ENCODE peak calls at places on chromosomes 3 and 15, in ten cellular contexts. H, B, A, M, Q, G, Z, L, R and U are unnamed samples.

GRCh38 chr3:23704316-23704715 is 101.4 kb upstream of the UBE2E1 start:
- DNase-seq in H (peak), B (no peak), A (no peak), M (no peak), Q (no peak), G (no peak), Z (no peak), L (no peak), R (no peak), U (no peak)

GRCh38 chr3:189572249-189572648 is 58.9 kb upstream of the TP63 start:
- DNase-seq in H (peak), B (peak), A (no peak), M (peak), Q (peak), G (no peak), Z (no peak), L (no peak), R (no peak), U (no peak)

GRCh38 chr3:27720029-27720518 is 2.0 kb downstream of the EOMES start:
- DNase-seq in H (no peak), B (no peak), A (no peak), M (no peak), Q (no peak), G (no peak), Z (no peak), L (no peak), R (no peak), U (no peak)

GRCh38 chr15:98358971-98359370 is 289.4 kb upstream of the IGF1R start:
- DNase-seq in H (no peak), B (no peak), A (no peak), M (no peak), Q (no peak), G (no peak), Z (no peak), L (no peak), R (no peak), U (no peak)

GRCh38 chr3:45665101-45665572 is 24.1 kb upstream of the SACM1L start:
- DNase-seq in H (peak), B (no peak), A (no peak), M (no peak), Q (peak), G (peak), Z (peak), L (peak), R (no peak), U (no peak)

GRCh38 chr3:104885214-104885814 is 481.4 kb upstream of the ALCAM start:
- DNase-seq in H (no peak), B (peak), A (no peak), M (no peak), Q (peak), G (no peak), Z (no peak), L (no peak), R (no peak), U (no peak)

GRCh38 chr15:39942753-39943150 is 8.8 kb downstream of the EIF2AK4 start:
- DNase-seq in H (no peak), B (no peak), A (no peak), M (no peak), Q (no peak), G (no peak), Z (no peak), L (no peak), R (no peak), U (no peak)

GRCh38 chr15:73704869-73705645 is 20.9 kb downstream of the CD276 start:
- DNase-seq in H (peak), B (peak), A (no peak), M (peak), Q (peak), G (peak), Z (peak), L (peak), R (no peak), U (peak)

GRCh38 chr15:41607033-41607432 is 48.0 kb downstream of the TYRO3 start:
- DNase-seq in H (peak), B (peak), A (no peak), M (peak), Q (no peak), G (no peak), Z (no peak), L (no peak), R (no peak), U (no peak)

GRCh38 chr15:61155741-61156700 is 73.1 kb downstream of the RORA start:
- DNase-seq in H (peak), B (peak), A (no peak), M (peak), Q (no peak), G (no peak), Z (no peak), L (peak), R (no peak), U (no peak)

GRCh38 chr3:89527736-89528335 is 420.4 kb downstream of the EPHA3 start:
- DNase-seq in H (no peak), B (peak), A (no peak), M (no peak), Q (no peak), G (no peak), Z (no peak), L (no peak), R (no peak), U (no peak)

GRCh38 chr3:155101398-155101797 is 21.3 kb downstream of the MME start:
- DNase-seq in H (peak), B (peak), A (no peak), M (no peak), Q (no peak), G (no peak), Z (no peak), L (peak), R (no peak), U (no peak)

GRCh38 chr3:184332370-184333090 is 4.9 kb upstream of the FAM131A start:
- DNase-seq in H (peak), B (peak), A (no peak), M (peak), Q (no peak), G (peak), Z (no peak), L (no peak), R (no peak), U (no peak)

GRCh38 chr3:16449369-16449768 is 64.1 kb downstream of the RFTN1 start:
- DNase-seq in H (no peak), B (no peak), A (no peak), M (no peak), Q (no peak), G (no peak), Z (no peak), L (no peak), R (no peak), U (no peak)

GRCh38 chr3:9897408-9898372 is 5.0 kb upstream of the IL17RE start:
- DNase-seq in H (peak), B (peak), A (no peak), M (peak), Q (no peak), G (peak), Z (peak), L (no peak), R (no peak), U (no peak)

GRCh38 chr3:140920029-140920428 is 21.6 kb upstream of the SLC25A36 start:
- DNase-seq in H (no peak), B (no peak), A (no peak), M (no peak), Q (no peak), G (no peak), Z (no peak), L (no peak), R (no peak), U (no peak)

GRCh38 chr3:71057526-71057894 is 526.0 kb downstream of the FOXP1 start:
- DNase-seq in H (no peak), B (no peak), A (no peak), M (peak), Q (no peak), G (peak), Z (no peak), L (no peak), R (no peak), U (no peak)

GRCh38 chr3:72068621-72069020 is 283.7 kb upstream of the PROK2 start:
- DNase-seq in H (no peak), B (peak), A (no peak), M (no peak), Q (no peak), G (no peak), Z (no peak), L (no peak), R (no peak), U (no peak)

GRCh38 chr3:25455316-25456232 is 27.5 kb downstream of the RARB start:
- DNase-seq in H (peak), B (peak), A (peak), M (no peak), Q (no peak), G (no peak), Z (no peak), L (no peak), R (no peak), U (no peak)

GRCh38 chr15:45948226-45948625 is 313.4 kb downstream of the SQOR start:
- DNase-seq in H (no peak), B (no peak), A (no peak), M (no peak), Q (no peak), G (no peak), Z (no peak), L (no peak), R (no peak), U (no peak)

GRCh38 chr3:127738192-127738840 is 65.6 kb downstream of the ABTB1 start:
- DNase-seq in H (peak), B (peak), A (peak), M (no peak), Q (no peak), G (peak), Z (peak), L (peak), R (no peak), U (no peak)

GRCh38 chr3:140117111-140117526 is 182.1 kb downstream of the CLSTN2 start:
- DNase-seq in H (no peak), B (no peak), A (peak), M (no peak), Q (no peak), G (no peak), Z (no peak), L (no peak), R (no peak), U (no peak)

GRCh38 chr15:99704444-99704838 is 28.8 kb downstream of the LYSMD4 start:
- DNase-seq in H (peak), B (peak), A (no peak), M (peak), Q (peak), G (peak), Z (no peak), L (peak), R (no peak), U (no peak)

GRCh38 chr3:41320953-41321641 is 121.8 kb downstream of the CTNNB1 start:
- DNase-seq in H (no peak), B (no peak), A (no peak), M (no peak), Q (no peak), G (no peak), Z (no peak), L (no peak), R (no peak), U (no peak)

GRCh38 chr15:27679621-27680521 is 419.2 kb downstream of the OCA2 start:
- DNase-seq in H (no peak), B (peak), A (no peak), M (no peak), Q (no peak), G (no peak), Z (no peak), L (no peak), R (no peak), U (no peak)
- TF ChIP-seq CTCF in H (no peak), B (no peak), A (no peak), M (no peak), Q (no peak), G (no peak), Z (no peak), L (no peak), R (no peak), U (no peak)

DNA sequence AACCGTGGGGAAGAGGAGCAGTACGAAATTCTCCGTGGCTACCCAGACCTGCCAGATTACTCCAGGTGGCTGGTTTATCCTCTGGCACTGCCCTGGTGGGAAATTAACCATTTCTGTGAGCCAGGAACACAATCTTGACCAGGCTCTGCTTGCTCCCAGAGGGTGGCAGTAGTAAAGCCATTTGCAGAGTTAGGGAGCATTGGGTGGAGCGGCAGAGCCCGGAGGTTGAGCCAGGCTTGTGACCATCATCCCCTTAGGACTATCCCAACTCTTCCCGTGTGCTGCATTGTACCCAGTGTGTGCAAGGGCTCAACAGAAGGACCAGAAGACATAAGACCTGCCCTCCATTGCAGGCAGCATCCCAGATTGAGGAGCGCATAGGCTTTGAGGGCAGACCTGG is 5.3 kb downstream of the KNG1 start:
- DNase-seq in H (peak), B (no peak), A (no peak), M (no peak), Q (no peak), G (peak), Z (no peak), L (no peak), R (no peak), U (no peak)
- TF ChIP-seq CTCF in H (peak), B (peak), A (no peak), M (no peak), Q (no peak), G (peak), Z (no peak), L (no peak), R (no peak), U (no peak)

GRCh38 chr15:82697735-82698407 is 11.8 kb downstream of the AP3B2 start:
- DNase-seq in H (no peak), B (no peak), A (no peak), M (no peak), Q (no peak), G (no peak), Z (no peak), L (no peak), R (no peak), U (no peak)

GRCh38 chr15:82699726-82700125 is 9.9 kb downstream of the AP3B2 start:
- DNase-seq in H (no peak), B (no peak), A (no peak), M (no peak), Q (no peak), G (no peak), Z (no peak), L (no peak), R (no peak), U (no peak)

GRCh38 chr15:82698711-82699345 is 10.8 kb downstream of the AP3B2 start:
- DNase-seq in H (no peak), B (no peak), A (no peak), M (no peak), Q (no peak), G (no peak), Z (no peak), L (no peak), R (no peak), U (no peak)
- TF ChIP-seq CTCF in H (no peak), B (no peak), A (no peak), M (no peak), Q (no peak), G (no peak), Z (no peak), L (no peak), R (no peak), U (no peak)

DNA sequence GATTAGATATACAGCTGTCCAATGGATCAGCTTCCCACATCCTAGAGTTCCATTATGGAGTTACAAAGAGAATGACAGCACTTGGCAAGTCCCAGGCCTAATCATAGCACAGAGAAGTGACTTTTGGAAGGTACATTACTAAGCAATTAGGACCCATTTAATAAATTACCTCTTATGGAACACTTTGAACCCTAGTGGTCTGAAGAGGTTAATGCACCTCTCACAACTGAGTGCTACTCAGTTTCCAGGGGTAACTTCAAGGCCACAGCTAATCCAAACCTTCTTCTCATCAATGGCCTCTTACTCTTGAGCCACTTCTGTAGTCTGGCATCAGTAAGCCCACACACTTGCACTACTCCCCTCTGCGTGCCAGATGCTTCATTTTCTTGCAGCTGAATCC is 34.9 kb upstream of the MEIS2 start:
- DNase-seq in H (no peak), B (no peak), A (no peak), M (peak), Q (peak), G (no peak), Z (no peak), L (no peak), R (no peak), U (no peak)
- TF ChIP-seq CTCF in H (peak), B (peak), A (peak), M (no peak), Q (peak), G (peak), Z (no peak), L (peak), R (no peak), U (peak)